ENCODE peak calls at places on chromosome 3, in seven cellular contexts. M, I, C, D, A, Q and W are unnamed samples.

GRCh38 chr3:178684881-178685590 is 148.8 kb downstream of the KCNMB2 start:
- DNase-seq in D (no peak), A (no peak), C (no peak), I (no peak), M (no peak), Q (no peak), W (no peak)

GRCh38 chr3:38084019-38084968 is 45.3 kb downstream of the DLEC1 start:
- DNase-seq in I (no peak), C (no peak), Q (no peak), A (peak), D (no peak), M (no peak), W (peak)

GRCh38 chr3:144221771-144222170 is 250.1 kb downstream of the DIPK2A start:
- DNase-seq in M (no peak), I (no peak), Q (no peak), C (no peak), A (no peak), D (no peak), W (no peak)

GRCh38 chr3:156816091-156816793 is 9.9 kb upstream of the LEKR1 start:
- DNase-seq in M (no peak), A (peak), D (no peak), I (peak), C (no peak), Q (peak), W (peak)

GRCh38 chr3:30668051-30668609 is 61.7 kb downstream of the TGFBR2 start:
- DNase-seq in D (no peak), Q (no peak), I (no peak), M (no peak), A (no peak), C (no peak), W (no peak)

GRCh38 chr3:149479621-149480325 is 5.3 kb downstream of the TM4SF4 start:
- DNase-seq in C (no peak), D (no peak), A (no peak), I (no peak), M (no peak), Q (no peak), W (no peak)

GRCh38 chr3:162217603-162218002 is 721.0 kb downstream of the OTOL1 start:
- DNase-seq in D (no peak), M (no peak), Q (no peak), A (no peak), I (no peak), C (no peak), W (peak)

GRCh38 chr3:184171562-184171961 is 3.1 kb upstream of the AP2M1 start:
- DNase-seq in D (no peak), I (no peak), A (no peak), M (no peak), Q (no peak), C (peak), W (peak)

GRCh38 chr3:81308296-81308695 is 453.1 kb downstream of the GBE1 start:
- DNase-seq in D (no peak), Q (no peak), M (no peak), A (no peak), C (no peak), I (no peak), W (peak)

GRCh38 chr3:144187531-144188230 is 216.1 kb downstream of the DIPK2A start:
- DNase-seq in M (no peak), I (no peak), A (no peak), C (no peak), Q (no peak), D (no peak), W (peak)

GRCh38 chr3:106349191-106349881 is 480.5 kb upstream of the CBLB start:
- DNase-seq in I (no peak), C (no peak), Q (no peak), M (no peak), A (no peak), D (no peak), W (no peak)

GRCh38 chr3:10960264-10960663 is 32.3 kb upstream of the SLC6A1 start:
- DNase-seq in M (no peak), Q (no peak), D (no peak), I (no peak), C (no peak), A (no peak), W (no peak)

GRCh38 chr3:124318014-124318413 is 326.1 kb upstream of the ROPN1 start:
- DNase-seq in Q (no peak), C (no peak), A (no peak), I (no peak), D (no peak), M (peak), W (no peak)

GRCh38 chr3:53109822-53110771 is 20.1 kb downstream of the RFT1 start:
- DNase-seq in M (no peak), A (no peak), I (no peak), Q (no peak), C (no peak), D (no peak), W (peak)

GRCh38 chr3:25556504-25556903 is 108.2 kb downstream of the TOP2B start:
- DNase-seq in Q (no peak), A (no peak), D (no peak), C (no peak), I (no peak), M (no peak), W (peak)

GRCh38 chr3:126927405-126927750 is 55.5 kb upstream of the PLXNA1 start:
- DNase-seq in A (no peak), M (no peak), Q (no peak), C (no peak), D (no peak), I (no peak), W (no peak)

GRCh38 chr3:70840106-70840870 is 527.9 kb upstream of the MDFIC2 start:
- DNase-seq in I (no peak), M (no peak), D (no peak), C (no peak), Q (no peak), A (no peak), W (no peak)

GRCh38 chr3:112128843-112129727 is 4.0 kb downstream of the GCSAM start:
- DNase-seq in I (no peak), C (no peak), M (no peak), Q (no peak), D (no peak), A (peak), W (peak)

GRCh38 chr3:155426524-155427230 is 133.2 kb upstream of the STRIT1 start:
- DNase-seq in Q (no peak), M (no peak), A (no peak), I (no peak), C (no peak), D (no peak), W (peak)

GRCh38 chr3:185737020-185737419 is 87.8 kb downstream of the IGF2BP2 start:
- DNase-seq in I (no peak), Q (no peak), C (no peak), M (no peak), A (no peak), D (no peak), W (peak)